ENCODE peak calls at places on chromosome 6, in nine cellular contexts. R, K, J, V, B, F, N, L and Y are unnamed samples.
A peak's percentile ranks its signal among the peaks of the same experiment; 100 is the strongest.

GRCh38 chr6:25002326-25003066 is 66.7 kb upstream of the RIPOR2 start:
- DNase-seq in K (no peak), J (peak; percentile 51), L (no peak), N (no peak), V (no peak), B (no peak), R (no peak), F (no peak), Y (peak; percentile 91)

GRCh38 chr6:53043626-53044025 is 21.6 kb upstream of the FBXO9 start:
- DNase-seq in N (no peak), R (peak; percentile 58), K (no peak), J (no peak), V (no peak), L (no peak), F (no peak), B (peak; percentile 68), Y (no peak)

GRCh38 chr6:41442800-41443501 is 103.2 kb upstream of the FOXP4 start:
- DNase-seq in F (no peak), L (no peak), K (no peak), V (no peak), N (no peak), R (peak; percentile 61), B (peak; percentile 70), J (peak; percentile 61), Y (no peak)

GRCh38 chr6:34586327-34587040 is 30.4 kb upstream of the SPDEF start:
- DNase-seq in R (no peak), K (peak; percentile 23), F (no peak), B (no peak), N (no peak), J (no peak), V (no peak), L (peak; percentile 48), Y (no peak)

GRCh38 chr6:146770965-146771735 is 172.4 kb downstream of the ADGB start:
- DNase-seq in L (no peak), B (no peak), V (no peak), N (peak; percentile 15), K (no peak), J (no peak), R (no peak), F (peak; percentile 39), Y (no peak)

GRCh38 chr6:162899148-162899547 is 171.4 kb downstream of the PACRG start:
- DNase-seq in F (no peak), J (no peak), N (no peak), R (no peak), B (no peak), K (no peak), L (no peak), V (no peak), Y (peak; percentile 5)

GRCh38 chr6:108643184-108643583 is 82.5 kb downstream of the FOXO3 start:
- DNase-seq in B (no peak), N (no peak), F (no peak), V (no peak), J (no peak), K (no peak), R (no peak), L (no peak), Y (no peak)

GRCh38 chr6:26538572-26538902 is 371 bp downstream of the HMGN4 start:
- DNase-seq in B (no peak), F (no peak), V (no peak), L (no peak), J (peak; percentile 25), R (no peak), K (no peak), N (no peak), Y (no peak)